ENCODE peak calls at places on chromosomes 4 and X, in seven cellular contexts. One of them, this sample, is unnamed.

GRCh38 chr4:18882468-18882867 is 860.9 kb upstream of the LCORL start:
- DNase-seq in H9: no peak
- DNase-seq in IMR-90: peak
- DNase-seq in mesenchymal stem cell: peak
- DNase-seq in neuronal stem cell: peak
- DNase-seq in mesendoderm: peak
- DNase-seq in H1: no peak
- DNase-seq in this sample: peak

GRCh38 chr4:187929024-187929423 is 66.5 kb upstream of the ZFP42 start:
- DNase-seq in H9: peak
- DNase-seq in H1: peak
- DNase-seq in mesendoderm: peak
- DNase-seq in IMR-90: no peak
- DNase-seq in neuronal stem cell: no peak
- DNase-seq in mesenchymal stem cell: no peak
- DNase-seq in this sample: peak

GRCh38 chrX:55056820-55057690 is 17.8 kb upstream of the PAGE2B start:
- DNase-seq in H1: no peak
- DNase-seq in IMR-90: peak
- DNase-seq in mesenchymal stem cell: peak
- DNase-seq in neuronal stem cell: no peak
- DNase-seq in H9: no peak
- DNase-seq in mesendoderm: peak
- DNase-seq in this sample: no peak

GRCh38 chrX:103396186-103396585 is 19.8 kb downstream of the BEX3 start:
- DNase-seq in IMR-90: peak
- DNase-seq in H1: no peak
- DNase-seq in H9: no peak
- DNase-seq in mesendoderm: no peak
- DNase-seq in mesenchymal stem cell: no peak
- DNase-seq in neuronal stem cell: no peak
- DNase-seq in this sample: no peak

GRCh38 chr4:77927991-77928925 is 65.6 kb downstream of the MRPL1 start:
- DNase-seq in H9: no peak
- DNase-seq in mesenchymal stem cell: peak
- DNase-seq in neuronal stem cell: no peak
- DNase-seq in H1: no peak
- DNase-seq in mesendoderm: no peak
- DNase-seq in IMR-90: peak
- DNase-seq in this sample: no peak

GRCh38 chr4:16544251-16544721 is 318.0 kb upstream of the TAPT1 start:
- DNase-seq in H9: no peak
- DNase-seq in neuronal stem cell: no peak
- DNase-seq in mesendoderm: peak
- DNase-seq in H1: no peak
- DNase-seq in IMR-90: no peak
- DNase-seq in mesenchymal stem cell: no peak
- DNase-seq in this sample: peak

GRCh38 chrX:129980540-129981206 is 1.8 kb upstream of the BCORL1 start:
- DNase-seq in H1: peak
- DNase-seq in IMR-90: no peak
- DNase-seq in mesendoderm: peak
- DNase-seq in mesenchymal stem cell: no peak
- DNase-seq in H9: peak
- DNase-seq in neuronal stem cell: no peak
- DNase-seq in this sample: peak

GRCh38 chr4:3121596-3121995 is 47.1 kb downstream of the HTT start:
- DNase-seq in mesenchymal stem cell: no peak
- DNase-seq in mesendoderm: no peak
- DNase-seq in H9: no peak
- DNase-seq in IMR-90: no peak
- DNase-seq in neuronal stem cell: no peak
- DNase-seq in H1: no peak
- DNase-seq in this sample: no peak

GRCh38 chr4:123750044-123750443 is 353.4 kb downstream of the SPRY1 start:
- DNase-seq in H9: peak
- DNase-seq in mesendoderm: peak
- DNase-seq in H1: no peak
- DNase-seq in neuronal stem cell: peak
- DNase-seq in mesenchymal stem cell: no peak
- DNase-seq in IMR-90: no peak
- DNase-seq in this sample: no peak

GRCh38 chr4:26326791-26327190 is 6.0 kb downstream of the RBPJ start:
- DNase-seq in H1: no peak
- DNase-seq in H9: no peak
- DNase-seq in IMR-90: peak
- DNase-seq in mesendoderm: no peak
- DNase-seq in mesenchymal stem cell: peak
- DNase-seq in neuronal stem cell: no peak
- DNase-seq in this sample: no peak

GRCh38 chrX:44178271-44178670 is 165.2 kb downstream of the EFHC2 start:
- DNase-seq in mesenchymal stem cell: no peak
- DNase-seq in H9: no peak
- DNase-seq in mesendoderm: no peak
- DNase-seq in H1: no peak
- DNase-seq in neuronal stem cell: no peak
- DNase-seq in IMR-90: no peak
- DNase-seq in this sample: peak

GRCh38 chr4:140156529-140157171 is 2.7 kb upstream of the MAML3 start:
- DNase-seq in H1: no peak
- DNase-seq in mesendoderm: no peak
- DNase-seq in mesenchymal stem cell: no peak
- DNase-seq in IMR-90: no peak
- DNase-seq in neuronal stem cell: no peak
- DNase-seq in H9: no peak
- DNase-seq in this sample: no peak

GRCh38 chrX:39650883-39651282 is 446.9 kb downstream of the BCOR start:
- DNase-seq in H1: no peak
- DNase-seq in mesendoderm: no peak
- DNase-seq in H9: no peak
- DNase-seq in mesenchymal stem cell: no peak
- DNase-seq in IMR-90: no peak
- DNase-seq in neuronal stem cell: no peak
- DNase-seq in this sample: no peak

GRCh38 chr4:152009046-152009445 is 248.2 kb upstream of the GATB start:
- DNase-seq in H1: no peak
- DNase-seq in mesendoderm: no peak
- DNase-seq in IMR-90: no peak
- DNase-seq in mesenchymal stem cell: no peak
- DNase-seq in neuronal stem cell: peak
- DNase-seq in H9: no peak
- DNase-seq in this sample: no peak
- H3K27ac ChIP-seq in H1: no peak
- H3K27ac ChIP-seq in mesendoderm: no peak
- H3K27ac ChIP-seq in IMR-90: no peak
- H3K27ac ChIP-seq in mesenchymal stem cell: no peak
- H3K27ac ChIP-seq in neuronal stem cell: peak
- H3K27ac ChIP-seq in H9: no peak
- H3K27ac ChIP-seq in this sample: no peak

GRCh38 chrX:30309139-30309571 is at the start of gene NR0B1:
- DNase-seq in neuronal stem cell: peak
- DNase-seq in mesendoderm: peak
- DNase-seq in H9: peak
- DNase-seq in IMR-90: no peak
- DNase-seq in mesenchymal stem cell: peak
- DNase-seq in H1: peak
- DNase-seq in this sample: no peak
- H3K9ac ChIP-seq in neuronal stem cell: peak
- H3K9ac ChIP-seq in mesendoderm: peak
- H3K9ac ChIP-seq in H9: no peak
- H3K9ac ChIP-seq in IMR-90: no peak
- H3K9ac ChIP-seq in mesenchymal stem cell: peak
- H3K9ac ChIP-seq in H1: no peak
- H3K9ac ChIP-seq in this sample: no peak

DNA sequence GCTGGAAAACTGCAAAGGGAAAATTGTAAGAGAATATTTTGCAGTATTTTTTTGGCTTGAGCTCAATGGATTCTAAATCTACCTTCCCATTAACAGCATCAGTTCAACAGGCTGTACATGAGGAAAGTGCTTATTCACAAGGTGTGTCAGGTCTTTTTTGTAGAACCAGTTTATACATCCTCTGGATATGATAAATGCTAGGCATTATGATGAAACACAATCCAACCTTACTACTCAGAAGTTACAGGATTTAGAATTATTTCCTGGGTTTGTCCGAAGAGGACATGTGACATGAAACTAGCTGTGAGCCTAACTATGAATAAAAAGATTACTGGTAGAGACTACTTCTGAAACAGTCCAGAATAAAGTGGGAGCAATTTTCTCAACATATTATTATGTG is 49.5 kb downstream of the ATXN3L start:
- DNase-seq in H9: no peak
- DNase-seq in neuronal stem cell: no peak
- DNase-seq in mesenchymal stem cell: no peak
- DNase-seq in IMR-90: no peak
- DNase-seq in mesendoderm: no peak
- DNase-seq in H1: no peak
- DNase-seq in this sample: peak
- H3K4ac ChIP-seq in H9: no peak
- H3K4ac ChIP-seq in neuronal stem cell: no peak
- H3K4ac ChIP-seq in mesenchymal stem cell: no peak
- H3K4ac ChIP-seq in IMR-90: no peak
- H3K4ac ChIP-seq in mesendoderm: no peak
- H3K4ac ChIP-seq in H1: no peak
- H3K4ac ChIP-seq in this sample: no peak

GRCh38 chrX:110402855-110403230 is 44.2 kb downstream of the RTL9 start:
- DNase-seq in IMR-90: no peak
- DNase-seq in neuronal stem cell: no peak
- DNase-seq in mesendoderm: no peak
- DNase-seq in H9: no peak
- DNase-seq in mesenchymal stem cell: no peak
- DNase-seq in H1: no peak
- DNase-seq in this sample: no peak

GRCh38 chrX:110403436-110403835 is 44.8 kb downstream of the RTL9 start:
- DNase-seq in IMR-90: no peak
- DNase-seq in neuronal stem cell: no peak
- DNase-seq in mesenchymal stem cell: peak
- DNase-seq in mesendoderm: no peak
- DNase-seq in H9: no peak
- DNase-seq in H1: no peak
- DNase-seq in this sample: no peak

GRCh38 chrX:110401142-110401541 is 42.5 kb downstream of the RTL9 start:
- DNase-seq in H1: no peak
- DNase-seq in neuronal stem cell: no peak
- DNase-seq in H9: no peak
- DNase-seq in mesenchymal stem cell: no peak
- DNase-seq in mesendoderm: no peak
- DNase-seq in IMR-90: no peak
- DNase-seq in this sample: no peak

GRCh38 chrX:110403839-110404238 is 45.2 kb downstream of the RTL9 start:
- DNase-seq in IMR-90: peak
- DNase-seq in neuronal stem cell: no peak
- DNase-seq in H1: no peak
- DNase-seq in mesendoderm: no peak
- DNase-seq in H9: no peak
- DNase-seq in mesenchymal stem cell: peak
- DNase-seq in this sample: peak

DNA sequence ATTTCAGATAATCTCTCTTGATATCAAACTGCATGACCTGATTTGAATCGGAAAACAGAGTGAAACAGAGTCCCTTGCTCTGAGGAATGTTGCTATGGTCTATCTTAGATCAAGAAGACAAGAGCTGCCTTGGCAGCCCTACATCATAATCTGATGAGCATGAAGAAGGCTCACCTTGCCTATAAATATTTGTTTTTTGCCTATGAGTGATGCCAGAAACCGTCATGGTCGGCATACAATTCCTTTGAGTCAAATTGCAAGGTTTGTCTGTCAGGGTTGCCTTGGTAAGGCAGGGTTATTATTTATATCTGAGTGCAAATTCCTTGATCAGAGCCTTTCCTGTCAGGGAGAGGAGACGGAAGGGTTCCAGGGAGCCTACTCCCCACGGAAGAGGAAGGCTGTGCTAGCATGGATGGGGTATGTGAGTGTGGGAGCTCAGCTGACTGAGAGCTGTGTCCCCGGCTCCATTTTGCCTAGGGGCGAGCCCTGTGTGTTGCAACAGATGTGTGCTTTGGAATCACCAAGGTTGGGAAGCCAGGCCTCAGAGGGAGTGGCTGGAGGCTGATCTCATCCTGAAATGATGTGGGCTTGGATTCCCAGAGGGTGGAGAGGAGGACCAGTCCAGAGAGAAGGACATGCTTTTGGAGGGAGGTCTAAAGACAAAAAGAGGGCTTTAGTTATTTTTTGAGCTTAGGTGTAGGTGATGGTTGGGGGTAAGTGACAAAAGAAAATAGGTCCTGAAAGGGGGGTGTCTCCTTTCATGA is 43.6 kb downstream of the RTL9 start:
- DNase-seq in mesendoderm: peak
- DNase-seq in H9: peak
- DNase-seq in neuronal stem cell: no peak
- DNase-seq in mesenchymal stem cell: peak
- DNase-seq in H1: no peak
- DNase-seq in IMR-90: peak
- DNase-seq in this sample: peak
- H3K27ac ChIP-seq in mesendoderm: no peak
- H3K27ac ChIP-seq in H9: no peak
- H3K27ac ChIP-seq in neuronal stem cell: no peak
- H3K27ac ChIP-seq in mesenchymal stem cell: no peak
- H3K27ac ChIP-seq in H1: no peak
- H3K27ac ChIP-seq in IMR-90: peak
- H3K27ac ChIP-seq in this sample: peak